ENCODE peak calls at places on chromosomes 5 and 9, in four cellular contexts. S is heart left ventricle, X is prostate gland, R is hepatocyte. O is an unnamed sample. For H3K27me3 and H3K4me1, the result is how much of the 10 kb centered on the place peaks cover.

GRCh38 chr5:147290261-147290660 is 55.4 kb downstream of the STK32A start:
- DNase-seq in S (no peak), R (no peak), X (no peak), O (no peak)

GRCh38 chr5:141485305-141486055 is 650 bp downstream of the PCDHGC4 start:
- DNase-seq in X (no peak), S (no peak), R (no peak), O (no peak)

GRCh38 chr5:134447815-134448520 is 36.3 kb upstream of the CDKN2AIPNL start:
- DNase-seq in R (no peak), X (no peak), S (no peak), O (no peak)

GRCh38 chr9:69149321-69149807 is 24.7 kb upstream of the TJP2 start:
- DNase-seq in X (no peak), S (peak), R (peak), O (no peak)

GRCh38 chr5:57327934-57328333 is 154.1 kb downstream of the GPBP1 start:
- DNase-seq in S (no peak), X (no peak), R (peak), O (no peak)

GRCh38 chr9:97958812-97959511 is 21.0 kb upstream of the HEMGN start:
- DNase-seq in X (no peak), S (no peak), R (no peak), O (peak)

GRCh38 chr5:133450311-133450710 is 162.0 kb downstream of the FSTL4 start:
- DNase-seq in S (no peak), X (no peak), R (no peak), O (peak)

GRCh38 chr5:180104131-180104530 is 32.6 kb upstream of the RNF130 start:
- DNase-seq in X (no peak), R (no peak), S (no peak), O (no peak)

GRCh38 chr5:132136906-132137305 is 63.3 kb downstream of the CSF2 start:
- DNase-seq in S (no peak), R (no peak), X (no peak), O (no peak)

DNA sequence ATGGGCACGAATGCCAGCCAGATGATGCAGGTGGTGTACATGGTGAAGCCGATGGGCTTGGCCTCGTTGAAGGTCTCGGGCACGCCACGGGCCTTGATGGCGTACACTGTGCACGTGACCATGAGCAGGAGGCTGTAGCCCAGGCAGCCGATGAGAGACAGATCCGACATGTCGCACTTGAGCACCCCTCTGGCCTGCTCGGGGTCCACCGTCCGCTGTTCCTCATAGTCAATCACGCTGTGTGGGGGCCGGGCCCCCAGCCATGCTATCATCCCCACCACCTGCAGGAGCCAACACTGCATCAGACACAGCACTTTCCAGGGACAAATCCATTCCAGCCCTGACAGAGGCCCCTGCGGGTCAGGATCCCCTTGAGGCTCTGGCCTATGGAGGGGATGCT is 12.2 kb downstream of the GRM6 start:
- DNase-seq in R (no peak), S (no peak), X (no peak), O (no peak)
- H3K27me3 ChIP-seq in R (under half), S (under half), X (under half), O (under half)

DNA sequence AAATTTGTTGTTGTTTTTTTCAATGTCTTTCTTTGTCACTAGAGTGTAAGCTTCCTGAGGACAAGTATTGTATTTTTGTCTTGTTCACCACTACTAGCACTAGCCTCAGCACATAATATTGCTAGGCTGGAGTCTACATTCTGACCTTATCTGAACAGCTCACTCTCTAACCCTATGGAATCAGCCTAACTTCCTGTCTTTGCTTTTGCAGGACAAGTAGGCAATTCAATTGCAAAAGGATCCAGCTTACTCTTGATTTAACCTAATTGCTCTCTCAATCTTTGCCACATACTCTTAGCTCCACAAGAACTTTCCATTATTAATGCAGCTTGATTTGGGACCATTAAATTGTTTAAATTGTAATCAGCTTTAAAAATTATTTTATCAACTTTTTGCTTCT is 308.5 kb downstream of the MAN2A1 start:
- DNase-seq in R (no peak), X (no peak), S (no peak), O (no peak)
- H3K4me1 ChIP-seq in R (under half), X (under half), S (under half), O (under half)

GRCh38 chr5:136082390-136083193 is 50.1 kb upstream of the SMAD5 start:
- DNase-seq in R (peak), S (peak), X (peak), O (peak)

GRCh38 chr5:136079195-136079985 is 50.6 kb downstream of the TGFBI start:
- DNase-seq in X (no peak), S (no peak), R (no peak), O (no peak)

GRCh38 chr5:136081192-136081591 is 51.5 kb upstream of the SMAD5 start:
- DNase-seq in X (no peak), S (no peak), R (no peak), O (no peak)

GRCh38 chr5:136080113-136080482 is 51.3 kb downstream of the TGFBI start:
- DNase-seq in S (no peak), X (no peak), R (no peak), O (no peak)

DNA sequence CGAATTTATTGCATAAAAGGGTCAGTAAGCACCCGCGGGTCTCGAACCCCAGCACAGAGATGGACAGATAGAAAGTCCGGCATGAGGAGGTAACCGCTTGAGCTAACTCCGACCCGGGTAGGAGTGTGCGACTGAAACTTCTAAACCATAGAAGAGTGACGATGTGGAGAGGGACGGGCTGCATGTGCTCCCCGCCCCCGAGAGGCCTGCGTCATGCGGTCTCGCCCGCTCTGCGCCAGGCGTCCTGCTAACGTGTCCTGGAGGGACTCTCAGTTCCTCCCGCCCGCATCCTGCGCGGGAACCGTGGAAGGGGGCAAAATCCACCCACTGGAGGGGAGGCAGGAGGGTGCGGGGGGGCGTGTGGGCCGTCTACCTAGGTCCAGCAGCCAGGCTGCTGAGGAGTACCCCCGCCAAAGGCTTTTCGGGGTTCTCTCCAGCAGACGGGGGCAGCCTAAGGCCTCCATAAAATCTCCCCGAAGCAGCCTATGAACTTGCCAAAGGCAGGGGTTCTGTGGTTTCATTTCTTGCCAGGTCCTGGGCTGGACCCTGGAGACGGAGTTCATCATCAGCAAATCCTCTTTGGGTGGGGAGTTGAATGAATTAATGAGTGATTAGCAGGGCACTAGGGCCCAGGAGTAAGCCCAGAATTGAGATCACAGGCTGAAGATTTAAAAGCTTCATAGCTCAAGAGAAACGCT is 51.8 kb downstream of the TGFBI start:
- DNase-seq in S (peak), X (peak), R (peak), O (no peak)
- H3K4me3 ChIP-seq in S (peak), X (peak), R (peak), O (no peak)

GRCh38 chr5:149681922-149682321 is 48.2 kb upstream of the PPARGC1B start:
- DNase-seq in S (no peak), X (no peak), R (no peak), O (no peak)
- H3K27me3 ChIP-seq in S (under half), X (under half), R (under half), O (under half)

DNA sequence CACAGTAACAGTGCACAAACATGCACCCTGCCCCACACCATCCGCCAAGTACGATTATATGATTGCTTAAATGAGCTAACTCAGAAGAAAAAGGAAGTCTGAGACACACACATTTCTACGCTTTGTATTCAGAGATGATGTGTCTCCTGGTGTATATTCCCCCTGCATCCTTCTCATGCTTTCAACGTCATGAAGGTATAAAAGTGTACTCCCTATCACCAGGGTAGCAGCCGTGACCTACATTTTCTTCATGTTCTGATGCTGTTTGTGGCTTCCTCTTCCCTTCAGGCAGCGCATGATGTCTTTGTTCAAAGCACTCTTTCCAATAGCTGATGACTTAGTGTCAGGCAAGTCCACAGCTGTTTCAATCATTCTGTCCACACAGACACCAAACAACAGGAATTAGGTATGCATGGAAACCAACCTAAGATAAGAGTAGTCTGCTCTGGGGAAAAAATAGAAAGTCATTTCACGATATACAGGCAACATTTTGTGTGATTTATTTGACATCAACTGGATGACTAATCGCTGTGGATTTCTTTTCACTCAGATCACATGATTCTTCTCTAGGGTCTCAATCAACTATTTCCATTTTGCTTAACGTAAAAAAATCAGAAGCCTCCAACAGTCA is 269.4 kb upstream of the PTGER4 start:
- DNase-seq in R (no peak), S (peak), X (no peak), O (peak)
- H3K4me1 ChIP-seq in R (under half), S (half or more), X (under half), O (under half)

DNA sequence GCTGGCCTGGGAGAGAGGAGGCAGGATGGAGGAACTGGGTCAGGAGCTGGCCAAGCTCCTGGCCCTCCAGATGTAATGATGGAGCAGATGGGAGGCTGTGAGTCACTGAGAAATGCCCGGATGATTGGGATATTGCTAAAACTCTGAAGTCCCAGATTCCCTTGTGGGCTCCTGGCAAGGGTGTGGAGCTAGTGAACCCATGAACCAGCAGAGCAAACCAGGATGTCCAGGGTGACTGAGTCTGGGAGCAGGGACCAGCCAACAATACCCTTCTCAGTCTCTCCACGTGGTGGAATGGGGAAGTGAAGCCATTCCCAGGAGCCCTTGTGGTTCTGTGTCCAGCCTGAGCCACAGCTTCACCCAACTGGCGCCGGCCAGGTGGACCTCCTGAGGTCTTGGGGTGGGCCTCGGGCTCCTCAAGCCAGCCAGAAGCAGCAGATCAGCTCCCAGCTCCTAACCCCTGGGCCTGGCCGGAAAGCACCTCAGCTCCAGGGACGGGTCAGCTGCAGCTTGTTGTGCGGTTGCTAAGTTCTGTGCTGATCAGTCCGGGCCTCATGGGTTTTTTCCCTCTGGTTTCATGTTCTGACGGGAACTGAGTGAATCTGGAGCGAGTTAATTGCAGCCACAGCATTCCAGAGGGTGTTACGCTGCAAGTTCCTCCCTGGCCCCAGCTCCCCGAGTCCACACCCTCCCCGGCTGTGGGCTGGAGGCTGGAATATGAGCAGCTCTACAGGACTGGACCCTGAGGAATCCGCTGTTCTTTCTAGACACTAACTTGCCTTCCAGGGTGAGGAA is 37.6 kb downstream of the DUSP1 start:
- DNase-seq in R (peak), S (peak), X (peak), O (peak)
- H3K4me3 ChIP-seq in R (no peak), S (peak), X (no peak), O (peak)

DNA sequence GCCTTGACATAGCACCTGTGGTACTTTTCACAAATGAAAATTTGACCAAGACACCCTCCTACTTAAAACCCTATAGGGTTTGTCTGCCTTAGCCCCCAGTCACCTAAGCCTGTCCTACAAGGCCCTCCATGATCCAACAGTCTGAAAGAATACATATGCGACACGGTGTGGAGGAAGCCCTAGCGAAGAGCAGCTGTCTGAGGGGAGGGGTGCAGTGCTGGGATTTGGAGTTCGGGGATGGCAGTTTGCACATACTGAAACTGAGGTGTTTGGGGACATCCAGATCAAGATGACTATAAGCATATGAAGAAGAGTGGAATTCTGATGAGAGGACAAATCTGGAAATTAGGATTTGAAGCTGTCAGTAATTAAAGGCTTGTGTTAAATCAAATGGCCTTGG is 7.2 kb upstream of the MYORG start:
- DNase-seq in S (no peak), X (no peak), R (no peak), O (no peak)
- H3K27me3 ChIP-seq in S (under half), X (under half), R (under half), O (under half)

GRCh38 chr5:151150484-151151262 is 6.9 kb downstream of the ANXA6 start:
- DNase-seq in R (peak), X (no peak), S (no peak), O (no peak)
- H3K4me1 ChIP-seq in R (under half), X (under half), S (half or more), O (under half)

GRCh38 chr9:5949103-5949699 is 58.5 kb downstream of the MLANA start:
- DNase-seq in R (peak), S (no peak), X (no peak), O (peak)
- H3K4me3 ChIP-seq in R (no peak), S (peak), X (no peak), O (no peak)